ENCODE peak calls at places on chromosomes 3 and 15, in six cellular contexts. E is aorta; G is fibroblast of lung; B is CD8-positive, alpha-beta memory T cell; L is transverse colon; F is psoas muscle. Q is an unnamed sample. For H3K4me1 and H3K36me3, the result is how much of the 10 kb centered on the place peaks cover.

GRCh38 chr15:64740361-64741170 is 34.8 kb downstream of the RBPMS2 start:
- DNase-seq in G (peak), L (peak), E (no peak), B (no peak), F (peak), Q (no peak)

GRCh38 chr3:49104427-49105291 is at the start of gene QARS1:
- DNase-seq in F (peak), L (peak), E (peak), B (peak), G (peak), Q (peak)

GRCh38 chr15:45550436-45550835 is 27.9 kb upstream of the SLC30A4 start:
- DNase-seq in G (peak), L (no peak), F (no peak), B (no peak), E (no peak), Q (no peak)

GRCh38 chr15:25730918-25731317 is 132.2 kb downstream of the ATP10A start:
- DNase-seq in F (no peak), L (no peak), E (no peak), B (no peak), G (no peak), Q (no peak)

GRCh38 chr3:185270262-185270955 is 16.6 kb upstream of the EHHADH start:
- DNase-seq in G (peak), E (no peak), F (no peak), L (peak), B (no peak), Q (peak)

GRCh38 chr3:32934150-32934742 is 17.2 kb upstream of the CCR4 start:
- DNase-seq in B (no peak), G (no peak), E (no peak), F (no peak), L (no peak), Q (no peak)

GRCh38 chr15:73686781-73687256 is 2.6 kb downstream of the CD276 start:
- DNase-seq in B (no peak), E (no peak), G (peak), L (no peak), F (no peak), Q (no peak)

GRCh38 chr3:126983653-126984390 is 907 bp downstream of the PLXNA1 start:
- DNase-seq in G (no peak), F (no peak), E (no peak), L (peak), B (no peak), Q (no peak)

GRCh38 chr3:177483182-177483967 is 286.1 kb upstream of the TBL1XR1 start:
- DNase-seq in B (no peak), G (no peak), L (peak), F (no peak), E (no peak), Q (peak)

GRCh38 chr3:197547206-197547605 is 8.6 kb downstream of the BDH1 start:
- DNase-seq in B (no peak), E (no peak), G (no peak), L (peak), F (no peak), Q (no peak)

GRCh38 chr15:41851755-41852370 is 13.2 kb downstream of the PLA2G4B start:
- DNase-seq in F (no peak), B (no peak), G (no peak), L (no peak), E (no peak), Q (no peak)

GRCh38 chr3:177157492-177157891 is 39.8 kb downstream of the TBL1XR1 start:
- DNase-seq in E (no peak), L (no peak), F (no peak), B (no peak), G (no peak), Q (no peak)

GRCh38 chr3:125168711-125169410 is 43.7 kb downstream of the SLC12A8 start:
- DNase-seq in B (no peak), E (no peak), G (peak), F (no peak), L (no peak), Q (no peak)

GRCh38 chr3:24958910-24959447 is 464.3 kb upstream of the THRB start:
- DNase-seq in G (no peak), F (no peak), L (no peak), B (no peak), E (no peak), Q (no peak)

GRCh38 chr15:62879770-62880169 is 162.8 kb upstream of the TPM1 start:
- DNase-seq in G (no peak), E (no peak), B (no peak), L (no peak), F (no peak), Q (no peak)

GRCh38 chr3:57029924-57030323 is 30.5 kb upstream of the SPATA12 start:
- DNase-seq in F (no peak), L (no peak), E (no peak), B (no peak), G (no peak), Q (no peak)

GRCh38 chr15:42498212-42499038 is 3.0 kb downstream of the SNAP23 start:
- DNase-seq in F (no peak), L (no peak), G (no peak), B (no peak), E (no peak), Q (no peak)

GRCh38 chr15:66412213-66412612 is 25.5 kb downstream of the MAP2K1 start:
- DNase-seq in E (no peak), G (no peak), L (no peak), F (no peak), B (no peak), Q (no peak)

GRCh38 chr3:7779331-7779730 is 722.3 kb upstream of the LMCD1 start:
- DNase-seq in B (no peak), G (peak), E (no peak), F (no peak), L (no peak), Q (no peak)

GRCh38 chr3:43253294-43253693 is 33.0 kb upstream of the SNRK start:
- DNase-seq in E (no peak), G (no peak), F (no peak), L (no peak), B (no peak), Q (no peak)

DNA sequence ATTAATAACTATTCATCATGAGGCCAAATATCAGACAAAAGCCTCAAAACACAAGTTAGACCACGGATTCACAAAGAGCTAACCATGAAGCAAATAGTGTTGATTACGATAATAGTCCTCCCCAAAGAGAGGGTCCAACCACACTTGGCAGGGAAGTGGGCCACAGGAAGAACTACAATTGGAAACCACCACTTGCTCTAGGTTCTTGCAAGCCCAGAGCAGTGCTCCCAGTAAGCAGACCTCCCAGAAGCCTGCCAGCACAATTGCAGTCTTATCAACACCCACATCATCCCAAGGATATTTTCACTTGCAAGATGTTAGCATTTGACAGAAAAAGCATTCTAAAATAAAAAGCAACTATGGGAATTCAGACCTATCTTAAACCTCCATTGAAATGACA is 11.3 kb downstream of the SETD2 start:
- DNase-seq in F (no peak), B (no peak), E (no peak), L (no peak), G (peak), Q (no peak)
- H3K4me1 ChIP-seq in F (under half), B (half or more), E (under half), L (under half), G (under half), Q (under half)

GRCh38 chr3:47409284-47409683 is 28.5 kb downstream of the PTPN23 start:
- DNase-seq in G (no peak), B (no peak), F (no peak), L (no peak), E (no peak), Q (no peak)
- H3K36me3 ChIP-seq in G (half or more), B (under half), F (under half), L (under half), E (under half), Q (half or more)

GRCh38 chr15:98646546-98647025 is 1.8 kb upstream of the IGF1R start:
- DNase-seq in F (no peak), E (no peak), L (no peak), B (no peak), G (no peak), Q (no peak)
- H3K4me3 ChIP-seq in F (peak), E (no peak), L (peak), B (peak), G (peak), Q (peak)

DNA sequence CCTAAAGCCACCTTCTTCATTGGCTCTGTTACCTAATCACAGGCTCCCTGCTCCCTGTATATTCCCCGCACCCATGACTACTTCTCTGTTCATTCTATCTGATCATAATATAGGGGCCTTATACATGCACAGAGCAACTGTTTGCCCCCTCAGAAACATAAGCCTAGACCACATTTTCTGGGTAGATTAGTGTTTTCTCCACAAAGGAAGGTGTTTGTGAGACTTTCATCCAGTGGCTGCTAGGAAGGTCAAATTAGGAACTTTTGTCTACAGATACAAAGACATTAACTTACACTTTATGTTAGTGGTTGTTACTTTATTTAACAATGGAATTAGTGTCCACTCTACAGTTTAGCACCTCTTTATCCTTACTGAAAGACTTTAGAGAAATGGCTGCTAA is 174.9 kb downstream of the GHSR start:
- DNase-seq in G (no peak), L (no peak), F (no peak), B (no peak), E (no peak), Q (no peak)
- H3K4me1 ChIP-seq in G (under half), L (under half), F (under half), B (under half), E (under half), Q (under half)

GRCh38 chr3:52600258-52600657 is 63.9 kb downstream of the UQCC5 start:
- DNase-seq in E (no peak), L (no peak), F (no peak), B (no peak), G (no peak), Q (no peak)
- H3K36me3 ChIP-seq in E (under half), L (under half), F (under half), B (under half), G (under half), Q (under half)

Q was measured in iPS DF 6.9.